ENCODE peak calls at places on chromosomes 11 and 22, in six cellular contexts. B is DMS153; S is activated CD4-positive, alpha-beta T cell treated with anti-CD3 and anti-CD28 coated beads for 24 hours; D is stimulated activated CD8-positive, alpha-beta memory T cell treated with anti-CD3 and anti-CD28 coated beads, Interleukin-4, amount 100 ng/mL, for 1 hour; I is fibroblast of the conjunctiva; O is naive thymus-derived CD4-positive, alpha-beta T cell. A is an unnamed sample.

GRCh38 chr11:117589024-117589423 is 208.0 kb downstream of the DSCAML1 start:
- DNase-seq in D (no peak), O (no peak), B (no peak), S (no peak), I (no peak), A (no peak)

GRCh38 chr22:18975434-18976196 is 39.5 kb upstream of the PRODH start:
- DNase-seq in S (no peak), B (no peak), D (no peak), O (no peak), I (no peak), A (no peak)

GRCh38 chr22:24185501-24186351 is 4.4 kb downstream of the SUSD2 start:
- DNase-seq in O (no peak), D (no peak), I (no peak), B (no peak), S (no peak), A (no peak)

GRCh38 chr22:40553014-40553579 is 83.4 kb downstream of the MRTFA start:
- DNase-seq in S (no peak), I (no peak), D (no peak), O (no peak), B (no peak), A (no peak)

GRCh38 chr11:126277780-126278179 is 5.1 kb upstream of the TIRAP start:
- DNase-seq in B (no peak), D (no peak), I (no peak), O (no peak), S (no peak), A (no peak)

GRCh38 chr11:18769802-18770456 is 21.7 kb downstream of the PTPN5 start:
- DNase-seq in D (no peak), B (no peak), I (no peak), S (no peak), O (no peak), A (no peak)

GRCh38 chr11:77044886-77045285 is 10.7 kb downstream of the B3GNT6 start:
- DNase-seq in O (no peak), I (no peak), D (no peak), B (no peak), S (no peak), A (no peak)

GRCh38 chr11:45833761-45834160 is 13.5 kb upstream of the CRY2 start:
- DNase-seq in B (no peak), I (no peak), D (no peak), O (no peak), S (no peak), A (no peak)

GRCh38 chr22:25110846-25111578 is 88.6 kb upstream of the CRYBB3 start:
- DNase-seq in D (peak), B (peak), S (peak), I (peak), O (peak), A (peak)

GRCh38 chr11:9862981-9863380 is 199.1 kb downstream of the SWAP70 start:
- DNase-seq in D (no peak), O (no peak), B (no peak), I (no peak), S (no peak), A (no peak)

GRCh38 chr11:133951484-133952198 is 5.1 kb downstream of the IGSF9B start:
- DNase-seq in S (no peak), D (no peak), O (no peak), I (no peak), B (peak), A (no peak)

GRCh38 chr22:36493690-36494110 is 12.3 kb upstream of the TXN2 start:
- DNase-seq in O (no peak), S (no peak), I (no peak), B (no peak), D (no peak), A (no peak)

GRCh38 chr11:35088676-35089075 is 50.3 kb upstream of the CD44 start:
- DNase-seq in D (no peak), O (no peak), I (no peak), B (no peak), S (no peak), A (no peak)

GRCh38 chr11:104435498-104435897 is 271.6 kb upstream of the PDGFD start:
- DNase-seq in D (no peak), I (no peak), S (no peak), B (no peak), O (no peak), A (no peak)

GRCh38 chr11:9506489-9507343 is 45.9 kb downstream of the ZNF143 start:
- DNase-seq in D (peak), I (peak), B (peak), S (peak), O (peak), A (peak)

GRCh38 chr11:62427630-62428233 is 8.9 kb downstream of the SCGB1A1 start:
- DNase-seq in B (no peak), D (no peak), I (no peak), S (no peak), O (no peak), A (no peak)

A was measured in iPS DF 6.9.